ENCODE peak calls at places on chromosomes 7 and 10, in eight cellular contexts. G is body of pancreas, E is IMR-90, U is CD14-positive monocyte, W is Peyer's patch, V is neural crest cell, K is foreskin fibroblast, I is nephron progenitor cell. Y is an unnamed sample.

GRCh38 chr7:27910341-27910740 is 170.4 kb downstream of the TAX1BP1 start:
- DNase-seq in U (no peak), K (peak; percentile 42), I (no peak), V (no peak), G (no peak), W (no peak), E (peak; percentile 44), Y (no peak)

GRCh38 chr10:86556933-86557649 is 35.5 kb upstream of the WAPL start:
- DNase-seq in U (no peak), E (no peak), G (no peak), I (no peak), W (no peak), V (no peak), K (no peak), Y (no peak)

GRCh38 chr10:75002351-75002725 is 109.1 kb upstream of the SAMD8 start:
- DNase-seq in K (no peak), G (no peak), I (no peak), W (no peak), V (no peak), U (no peak), E (no peak), Y (no peak)

GRCh38 chr10:4331150-4331549 is 494.9 kb upstream of the AKR1E2 start:
- DNase-seq in I (no peak), E (no peak), U (no peak), K (no peak), W (no peak), G (no peak), V (no peak), Y (no peak)

GRCh38 chr10:120963053-120963533 is 111.9 kb downstream of the WDR11 start:
- DNase-seq in W (no peak), V (no peak), G (no peak), K (no peak), U (no peak), I (no peak), E (no peak), Y (no peak)

GRCh38 chr7:111098011-111098925 is 7.3 kb downstream of the LRRN3 start:
- DNase-seq in W (peak; percentile 20), U (no peak), E (peak; percentile 58), G (no peak), I (peak; percentile 26), K (no peak), V (no peak), Y (peak; percentile 35)

GRCh38 chr10:98323221-98324164 is 55.5 kb upstream of the LOXL4 start:
- DNase-seq in V (no peak), E (peak; percentile 98), U (peak; percentile 97), G (peak; percentile 29), W (no peak), I (no peak), K (peak; percentile 100), Y (peak; percentile 75)

GRCh38 chr10:78806805-78807221 is 262.0 kb upstream of the ZMIZ1 start:
- DNase-seq in I (no peak), K (no peak), V (no peak), G (no peak), E (no peak), W (no peak), U (no peak), Y (peak; percentile 33)

GRCh38 chr7:17849504-17849903 is 90.8 kb downstream of the SNX13 start:
- DNase-seq in G (no peak), I (no peak), V (no peak), E (peak; percentile 64), K (peak; percentile 17), W (no peak), U (no peak), Y (no peak)

GRCh38 chr10:90308223-90308622 is 549.6 kb downstream of the HTR7 start:
- DNase-seq in W (no peak), E (peak; percentile 70), K (no peak), G (no peak), U (no peak), V (no peak), I (no peak), Y (no peak)

GRCh38 chr7:29488203-29488970 is 75.2 kb upstream of the PRR15 start:
- DNase-seq in I (no peak), W (no peak), U (no peak), E (no peak), K (no peak), G (no peak), V (no peak), Y (no peak)

GRCh38 chr10:55410415-55410885 is 609.4 kb upstream of the PCDH15 start:
- DNase-seq in E (no peak), W (no peak), I (peak; percentile 31), K (no peak), U (no peak), V (peak; percentile 23), G (peak; percentile 28), Y (peak; percentile 34)

GRCh38 chr10:110717830-110718595 is 73.9 kb downstream of the RBM20 start:
- DNase-seq in K (no peak), I (no peak), U (peak; percentile 69), W (peak; percentile 39), V (no peak), E (no peak), G (no peak), Y (no peak)

GRCh38 chr7:76314042-76314721 is 11.7 kb downstream of the HSPB1 start:
- DNase-seq in V (peak; percentile 99), G (peak; percentile 98), U (peak; percentile 92), W (peak; percentile 95), K (peak; percentile 83), E (peak; percentile 89), I (peak; percentile 98), Y (peak; percentile 93)

GRCh38 chr7:76317782-76318487 is 15.5 kb downstream of the HSPB1 start:
- DNase-seq in K (peak; percentile 97), G (peak; percentile 96), U (peak; percentile 93), E (peak; percentile 95), W (peak; percentile 97), I (peak; percentile 96), V (peak; percentile 87), Y (peak; percentile 92)

GRCh38 chr7:76316984-76317781 is 14.7 kb downstream of the HSPB1 start:
- DNase-seq in U (no peak), W (no peak), E (no peak), K (no peak), G (peak; percentile 45), I (no peak), V (no peak), Y (no peak)

GRCh38 chr7:76315372-76315771 is 12.9 kb downstream of the HSPB1 start:
- DNase-seq in G (no peak), K (no peak), U (no peak), I (no peak), V (no peak), W (no peak), E (no peak), Y (no peak)

DNA sequence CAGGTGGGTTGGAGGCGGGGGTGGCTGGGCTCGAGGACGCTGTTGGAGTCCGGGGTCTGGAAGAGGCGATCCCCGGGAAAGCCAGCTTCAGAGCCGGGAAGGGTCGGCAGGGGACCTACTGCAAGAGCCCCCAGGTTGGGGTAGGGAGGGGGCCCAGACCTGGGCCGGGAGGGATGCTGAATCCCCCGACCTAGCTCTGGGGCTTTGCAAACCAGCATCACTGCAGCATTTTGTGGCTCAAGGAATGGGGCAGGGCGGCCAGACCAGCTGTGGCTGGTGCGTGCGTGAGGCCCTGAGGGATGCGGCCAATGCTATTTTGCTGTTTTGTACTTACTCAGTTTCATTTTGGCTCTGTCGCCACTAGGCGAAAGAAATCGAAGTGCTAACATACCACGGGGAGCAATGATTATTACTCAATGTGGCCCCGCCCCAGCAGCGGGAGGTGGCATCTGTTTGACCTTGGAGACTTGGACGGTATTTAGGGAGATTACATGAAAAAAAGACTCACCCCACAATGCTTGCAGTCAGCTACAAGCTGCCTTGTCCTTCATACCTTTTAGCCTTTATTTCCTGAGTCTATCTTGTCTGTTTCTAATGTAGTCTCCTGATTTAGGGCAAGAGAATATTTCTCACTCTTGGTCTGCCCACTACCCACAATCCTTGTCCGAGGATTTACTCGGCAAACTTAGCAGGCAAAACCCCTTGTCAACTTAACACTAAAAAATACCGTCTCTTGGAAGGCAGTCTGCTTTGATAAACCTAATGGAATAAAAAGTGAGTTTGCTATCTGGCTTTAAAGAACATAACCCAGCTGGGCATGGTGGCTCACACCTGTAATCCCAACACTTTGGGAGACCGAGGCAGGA is 16.2 kb downstream of the HSPB1 start:
- DNase-seq in I (peak; percentile 47), G (peak; percentile 88), U (peak; percentile 62), E (peak; percentile 89), K (peak; percentile 91), V (peak; percentile 40), W (peak; percentile 75), Y (peak; percentile 62)
- TF ChIP-seq CTCF in I (no peak), G (no peak), U (no peak), E (peak; percentile 42), K (no peak), V (peak; percentile 54), W (no peak), Y (no peak)

DNA sequence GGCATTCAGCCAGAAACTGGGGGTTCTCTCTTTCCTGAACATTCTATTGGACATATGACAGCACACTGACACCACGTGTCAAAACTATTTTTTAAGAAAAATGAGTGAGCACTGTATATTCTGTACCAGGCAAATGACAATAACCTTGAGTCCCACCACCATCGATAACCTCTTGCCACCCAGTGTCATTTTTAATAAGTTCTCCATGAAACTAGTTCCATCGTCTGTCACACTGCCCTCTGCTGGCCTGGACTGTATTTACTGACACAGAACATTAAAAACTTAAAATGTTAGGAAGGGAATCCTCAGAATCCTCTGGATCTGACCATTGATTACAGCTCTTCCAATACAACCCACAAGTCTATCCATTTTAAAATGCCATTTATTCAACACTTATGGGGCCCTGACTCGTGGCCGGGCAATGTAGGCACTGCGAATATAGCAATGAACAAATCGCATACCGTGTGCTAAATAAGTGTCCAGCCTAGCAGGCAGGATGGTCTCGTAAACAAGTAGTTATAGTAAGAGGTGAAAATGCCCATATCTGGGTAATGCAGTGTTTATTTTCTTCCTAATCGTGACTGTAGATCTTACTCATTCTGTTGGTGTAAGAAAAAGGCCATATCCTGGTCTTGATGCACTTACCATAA is 35.9 kb upstream of the CACNB2 start:
- DNase-seq in G (peak; percentile 69), E (peak; percentile 43), W (peak; percentile 24), I (peak; percentile 63), K (peak; percentile 9), V (peak; percentile 62), U (peak; percentile 54), Y (peak; percentile 48)
- TF ChIP-seq CTCF in G (peak; percentile 63), E (peak; percentile 64), W (peak; percentile 54), I (peak; percentile 71), K (peak; percentile 70), V (peak; percentile 82), U (peak; percentile 86), Y (peak; percentile 51)

GRCh38 chr7:158733762-158734494 is 29.3 kb upstream of the NCAPG2 start:
- DNase-seq in U (no peak), I (no peak), K (no peak), V (no peak), W (no peak), G (no peak), E (no peak), Y (no peak)
- TF ChIP-seq CTCF in U (no peak), I (no peak), K (no peak), V (peak; percentile 32), W (no peak), G (no peak), E (no peak), Y (peak; percentile 20)

DNA sequence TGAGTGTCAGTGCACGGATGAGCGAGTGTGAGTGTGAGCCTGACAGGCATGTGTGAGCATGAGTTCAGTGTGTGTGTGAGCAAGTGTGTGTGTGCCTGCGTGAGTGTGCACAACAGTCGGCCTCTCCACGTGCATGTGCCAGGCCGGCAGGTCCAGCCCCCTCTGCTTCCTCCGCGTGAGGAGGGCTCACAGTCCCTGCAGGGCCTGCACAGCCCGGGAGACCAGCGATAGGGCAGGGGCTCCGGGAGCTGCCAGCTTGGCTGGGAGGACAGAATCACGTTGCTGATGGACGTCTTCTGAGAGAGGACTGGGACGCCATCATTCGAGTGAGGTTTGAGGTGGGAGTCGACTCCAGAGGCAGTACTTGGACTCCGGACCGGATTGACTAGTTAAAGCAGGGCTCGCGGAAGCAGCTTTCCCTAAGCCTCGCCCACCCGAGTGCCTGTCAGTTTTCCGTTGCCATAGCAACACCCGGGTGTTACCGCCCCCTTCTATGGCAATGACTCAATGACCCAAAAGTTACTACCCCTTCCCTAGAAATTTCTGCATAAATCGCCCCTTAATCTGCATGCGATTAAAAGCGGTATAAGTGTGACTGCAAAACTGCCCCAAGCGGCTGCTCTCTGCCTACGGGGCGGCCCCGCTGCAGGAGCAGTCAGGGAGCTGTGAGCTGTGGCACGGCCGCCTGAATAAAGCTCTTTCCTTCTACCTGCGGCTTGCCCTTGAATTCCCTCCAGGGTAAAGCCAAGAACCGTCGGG is 19.7 kb upstream of the CFAP46 start:
- DNase-seq in W (peak; percentile 57), E (peak; percentile 67), K (peak; percentile 76), I (peak; percentile 73), G (peak; percentile 56), V (peak; percentile 56), U (peak; percentile 71), Y (peak; percentile 72)
- TF ChIP-seq CTCF in W (no peak), E (no peak), K (no peak), I (no peak), G (no peak), V (no peak), U (no peak), Y (no peak)